ENCODE peak calls at places on chromosomes 12 and 14, in ten cellular contexts. L, A, K, R, Q, H, C, D, G and I are unnamed samples.

GRCh38 chr14:56608682-56609081 is 29.1 kb downstream of the TMEM260 start:
- DNase-seq in H (no peak), L (no peak), Q (no peak), D (no peak), A (peak; percentile 8), C (no peak), K (no peak), G (no peak), R (no peak), I (peak; percentile 3)

GRCh38 chr12:111211910-111212757 is 156.8 kb downstream of the PHETA1 start:
- DNase-seq in Q (no peak), H (no peak), K (no peak), L (peak; percentile 8), R (no peak), C (no peak), A (no peak), G (no peak), D (no peak), I (peak; percentile 22)

GRCh38 chr14:56247495-56248087 is 129.4 kb downstream of the PELI2 start:
- DNase-seq in Q (no peak), C (no peak), H (no peak), L (peak; percentile 19), K (no peak), D (no peak), G (peak; percentile 10), R (no peak), A (no peak), I (peak; percentile 4)

GRCh38 chr12:41288188-41288811 is 100.2 kb downstream of the PDZRN4 start:
- DNase-seq in A (no peak), C (no peak), K (no peak), D (no peak), Q (no peak), R (no peak), G (no peak), H (no peak), L (no peak), I (no peak)

GRCh38 chr12:116630762-116631161 is 71.6 kb downstream of the MAP1LC3B2 start:
- DNase-seq in R (no peak), Q (no peak), A (no peak), H (no peak), K (no peak), D (no peak), C (no peak), G (no peak), L (peak; percentile 44), I (no peak)

GRCh38 chr14:23548351-23549318 is 2.9 kb downstream of the ZFHX2 start:
- DNase-seq in A (no peak), G (no peak), C (no peak), D (no peak), Q (no peak), R (no peak), H (no peak), L (no peak), K (no peak), I (no peak)

GRCh38 chr14:20477211-20477876 is 8.1 kb downstream of the PNP start:
- DNase-seq in D (no peak), R (peak; percentile 46), K (no peak), C (no peak), H (peak; percentile 37), Q (peak; percentile 42), L (peak; percentile 13), A (no peak), G (no peak), I (no peak)

GRCh38 chr14:103738706-103739451 is 23.3 kb downstream of the ZFYVE21 start:
- DNase-seq in L (no peak), D (no peak), H (no peak), A (no peak), K (no peak), R (no peak), Q (no peak), G (no peak), C (no peak), I (no peak)

GRCh38 chr12:105561981-105562726 is 231.7 kb downstream of the C12orf75 start:
- DNase-seq in G (no peak), D (no peak), Q (no peak), K (no peak), C (no peak), L (peak; percentile 91), A (peak; percentile 61), R (peak; percentile 30), H (no peak), I (no peak)

GRCh38 chr12:54033980-54034783 is 1.3 kb downstream of the HOXC5 start:
- DNase-seq in A (no peak), R (no peak), H (no peak), G (no peak), D (no peak), C (no peak), L (peak; percentile 35), K (no peak), Q (no peak), I (no peak)

GRCh38 chr12:2580821-2581220 is 213.9 kb upstream of the FKBP4 start:
- DNase-seq in H (no peak), C (no peak), L (no peak), A (peak; percentile 14), D (no peak), G (no peak), K (no peak), Q (no peak), R (no peak), I (no peak)

GRCh38 chr12:70644836-70645235 is 7.6 kb upstream of the PTPRB start:
- DNase-seq in D (no peak), H (no peak), G (no peak), A (no peak), Q (no peak), R (no peak), L (peak; percentile 42), K (no peak), C (no peak), I (no peak)

GRCh38 chr12:109773384-109774011 is 59.7 kb downstream of the TRPV4 start:
- DNase-seq in A (no peak), L (no peak), H (no peak), Q (no peak), D (no peak), K (no peak), R (no peak), C (no peak), G (no peak), I (no peak)

GRCh38 chr12:2336409-2336829 is 283.6 kb downstream of the CACNA1C start:
- DNase-seq in D (no peak), L (peak; percentile 96), C (no peak), G (peak; percentile 68), A (peak; percentile 86), R (no peak), K (no peak), Q (no peak), H (no peak), I (no peak)

GRCh38 chr12:42609605-42610004 is 20.1 kb upstream of the PRICKLE1 start:
- DNase-seq in Q (no peak), K (no peak), H (no peak), D (no peak), R (no peak), A (no peak), G (no peak), C (no peak), L (no peak), I (no peak)

GRCh38 chr12:121190523-121191031 is 19.4 kb upstream of the P2RX4 start:
- DNase-seq in H (no peak), D (no peak), K (no peak), G (peak; percentile 66), L (peak; percentile 61), Q (peak; percentile 29), C (no peak), R (no peak), A (peak; percentile 74), I (no peak)

GRCh38 chr14:79016828-79017505 is 846.8 kb downstream of the NRXN3 start:
- DNase-seq in L (peak; percentile 88), H (no peak), D (no peak), C (no peak), Q (no peak), A (peak; percentile 91), G (no peak), K (no peak), R (no peak), I (no peak)

GRCh38 chr14:56189306-56189705 is 71.1 kb downstream of the PELI2 start:
- DNase-seq in K (no peak), G (peak; percentile 9), D (no peak), C (no peak), Q (no peak), L (no peak), H (no peak), A (peak; percentile 37), R (no peak), I (no peak)

GRCh38 chr14:20194101-20194500 is 3.4 kb downstream of the OR11G2 start:
- DNase-seq in A (no peak), D (no peak), C (no peak), R (no peak), H (no peak), G (no peak), Q (no peak), L (no peak), K (no peak), I (no peak)

GRCh38 chr12:51329742-51330141 is 5.8 kb upstream of the BIN2 start:
- DNase-seq in H (no peak), A (no peak), G (no peak), Q (no peak), L (no peak), C (no peak), K (no peak), D (no peak), R (no peak), I (no peak)

GRCh38 chr14:54338696-54339317 is 58.0 kb upstream of the CDKN3 start:
- DNase-seq in D (no peak), H (no peak), C (no peak), K (no peak), A (no peak), G (no peak), R (no peak), Q (no peak), L (peak; percentile 40), I (peak; percentile 5)

GRCh38 chr12:116610971-116611541 is 51.9 kb downstream of the MAP1LC3B2 start:
- DNase-seq in G (no peak), D (no peak), R (peak; percentile 25), A (no peak), L (no peak), C (no peak), K (no peak), Q (no peak), H (no peak), I (no peak)

GRCh38 chr12:49825360-49825970 is 2.7 kb downstream of the NCKAP5L start:
- DNase-seq in D (no peak), Q (no peak), H (no peak), A (peak; percentile 57), L (peak; percentile 91), K (no peak), C (no peak), G (no peak), R (peak; percentile 46), I (no peak)

GRCh38 chr12:80101126-80101525 is 1.8 kb downstream of the OTOGL start:
- DNase-seq in C (no peak), A (no peak), R (no peak), K (no peak), L (peak; percentile 7), H (no peak), D (no peak), Q (no peak), G (peak; percentile 33), I (peak; percentile 6)

GRCh38 chr12:76952995-76953394 is 74.2 kb upstream of the CSRP2 start:
- DNase-seq in L (peak; percentile 34), A (no peak), R (no peak), C (no peak), D (no peak), H (no peak), K (no peak), G (no peak), Q (no peak), I (no peak)

GRCh38 chr14:33679461-33680225 is 271.2 kb downstream of the EGLN3 start:
- DNase-seq in H (no peak), K (no peak), G (no peak), L (peak; percentile 28), D (no peak), R (no peak), C (no peak), A (peak; percentile 54), Q (no peak), I (no peak)

GRCh38 chr14:102917469-102918211 is 4.8 kb upstream of the AMN start:
- DNase-seq in D (peak; percentile 38), Q (peak; percentile 89), H (peak; percentile 70), L (peak; percentile 51), C (no peak), K (peak; percentile 31), G (no peak), R (peak; percentile 50), A (no peak), I (peak; percentile 81)

GRCh38 chr12:93127582-93128331 is 198.7 kb upstream of the EEA1 start:
- DNase-seq in D (no peak), Q (no peak), A (peak; percentile 98), L (peak; percentile 42), H (no peak), C (no peak), K (no peak), G (no peak), R (peak; percentile 78), I (no peak)